ENCODE peak calls at places on chromosomes 7 and 10, in eight cellular contexts. Q is activated CD4-positive, CD25-positive, alpha-beta regulatory T cell; S is body of pancreas; K is stimulated activated CD4-positive, alpha-beta T cell treated with anti-CD3 and anti-CD28 coated beads, TNF-alpha, amount 100 ng/mL, for 24 hours; X is left kidney; L is NCI-H2081; W is GM23248; I is tibial nerve. D is an unnamed sample.

GRCh38 chr10:24826022-24826421 is 102.3 kb upstream of the ARHGAP21 start:
- DNase-seq in S (no peak), I (no peak), W (peak), X (no peak), K (no peak), Q (no peak), L (no peak), D (no peak)

GRCh38 chr7:4788627-4789189 is 13.3 kb downstream of the AP5Z1 start:
- DNase-seq in W (no peak), Q (no peak), X (no peak), L (no peak), I (no peak), S (no peak), K (no peak), D (no peak)

GRCh38 chr7:101428093-101428866 is 65.6 kb downstream of the COL26A1 start:
- DNase-seq in X (no peak), I (no peak), K (no peak), Q (no peak), W (no peak), S (no peak), L (no peak), D (no peak)

GRCh38 chr7:138449580-138449979 is 10.5 kb upstream of the TRIM24 start:
- DNase-seq in S (peak), X (no peak), W (no peak), I (no peak), L (no peak), Q (peak), K (peak), D (no peak)

GRCh38 chr10:73263948-73264347 is 11.5 kb upstream of the MRPS16 start:
- DNase-seq in L (peak), K (no peak), S (no peak), W (peak), Q (no peak), X (no peak), I (no peak), D (peak)

GRCh38 chr10:35399414-35400009 is 63.2 kb downstream of the CCNY start:
- DNase-seq in X (no peak), S (no peak), I (no peak), W (no peak), K (no peak), Q (no peak), L (no peak), D (no peak)

GRCh38 chr7:114889646-114890285 is 32.1 kb upstream of the MDFIC start:
- DNase-seq in L (no peak), W (peak), Q (no peak), K (peak), S (no peak), X (no peak), I (no peak), D (peak)

GRCh38 chr10:75007646-75008045 is 103.8 kb upstream of the SAMD8 start:
- DNase-seq in S (no peak), K (no peak), I (no peak), L (no peak), X (no peak), Q (no peak), W (no peak), D (no peak)

GRCh38 chr10:35335718-35336083 is 608 bp upstream of the CCNY start:
- DNase-seq in X (peak), Q (no peak), L (peak), K (no peak), S (no peak), W (peak), I (no peak), D (no peak)

GRCh38 chr10:50850576-50851340 is 34.7 kb downstream of the A1CF start:
- DNase-seq in Q (no peak), K (no peak), X (no peak), S (no peak), W (peak), I (no peak), L (no peak), D (no peak)

GRCh38 chr7:123004931-123005330 is 9.4 kb upstream of the TAS2R16 start:
- DNase-seq in W (no peak), S (no peak), X (no peak), Q (no peak), L (no peak), I (no peak), K (no peak), D (no peak)

GRCh38 chr7:103576616-103577015 is 130.6 kb upstream of the SLC26A5 start:
- DNase-seq in X (no peak), S (no peak), I (no peak), Q (no peak), K (no peak), W (no peak), L (no peak), D (no peak)

GRCh38 chr10:118798186-118798811 is 43.5 kb upstream of the CACUL1 start:
- DNase-seq in L (no peak), I (no peak), S (no peak), K (no peak), W (peak), X (no peak), Q (no peak), D (no peak)

GRCh38 chr10:119030421-119031250 is 1.1 kb downstream of the NANOS1 start:
- DNase-seq in X (peak), W (peak), K (no peak), S (peak), L (peak), Q (no peak), I (no peak), D (peak)

GRCh38 chr10:16521311-16522016 is at the start of gene C1QL3:
- DNase-seq in W (peak), Q (no peak), X (peak), I (no peak), L (peak), K (no peak), S (peak), D (peak)

GRCh38 chr10:77983384-77984341 is 45.7 kb downstream of the POLR3A start:
- DNase-seq in Q (no peak), W (peak), K (no peak), X (no peak), I (no peak), S (no peak), L (no peak), D (no peak)

GRCh38 chr10:124622158-124622557 is 122.0 kb downstream of the FAM53B start:
- DNase-seq in X (no peak), W (no peak), I (no peak), K (no peak), L (no peak), S (no peak), Q (no peak), D (no peak)

GRCh38 chr7:69934475-69934903 is 336.2 kb downstream of the AUTS2 start:
- DNase-seq in L (peak), I (no peak), K (no peak), X (peak), W (no peak), Q (no peak), S (peak), D (no peak)

GRCh38 chr10:48473704-48474103 is 131.2 kb downstream of the ARHGAP22 start:
- DNase-seq in L (no peak), I (no peak), K (no peak), Q (no peak), X (no peak), W (no peak), S (no peak), D (no peak)